ENCODE peak calls at places on chromosome 18, in six cellular contexts. I is mesendoderm, R is IMR-90, P is mesenchymal stem cell, F is H1, V is H9. Z is an unnamed sample.

GRCh38 chr18:27860011-27860410 is 316.9 kb downstream of the CDH2 start:
- DNase-seq in I (peak), R (no peak), P (no peak), F (no peak), V (no peak), Z (no peak)

GRCh38 chr18:10410472-10411300 is 43.7 kb upstream of the APCDD1 start:
- DNase-seq in I (peak), R (no peak), P (no peak), F (no peak), V (no peak), Z (no peak)

GRCh38 chr18:21241224-21242131 is 554 bp upstream of the GREB1L start:
- DNase-seq in I (peak), R (no peak), P (peak), F (peak), V (peak), Z (peak)

GRCh38 chr18:79487198-79488165 is 91.8 kb downstream of the NFATC1 start:
- DNase-seq in I (no peak), R (no peak), P (no peak), F (no peak), V (no peak), Z (no peak)

GRCh38 chr18:37452015-37452414 is 113.6 kb downstream of the CELF4 start:
- DNase-seq in I (no peak), R (no peak), P (no peak), F (no peak), V (no peak), Z (no peak)

GRCh38 chr18:12062974-12063373 is 30.7 kb upstream of the ANKRD62 start:
- DNase-seq in I (no peak), R (no peak), P (no peak), F (no peak), V (no peak), Z (no peak)

GRCh38 chr18:76697441-76697901 is 124.9 kb upstream of the ZNF236 start:
- DNase-seq in I (peak), R (peak), P (no peak), F (no peak), V (no peak), Z (no peak)

GRCh38 chr18:48801728-48802542 is 148.8 kb downstream of the SMAD7 start:
- DNase-seq in I (no peak), R (no peak), P (no peak), F (peak), V (peak), Z (no peak)

GRCh38 chr18:4510709-4511108 is 55.6 kb upstream of the DLGAP1 start:
- DNase-seq in I (no peak), R (no peak), P (peak), F (no peak), V (peak), Z (peak)

GRCh38 chr18:9594782-9595181 is 19.6 kb downstream of the PPP4R1 start:
- DNase-seq in I (no peak), R (peak), P (peak), F (no peak), V (no peak), Z (no peak)

GRCh38 chr18:73279499-73279898 is 411.7 kb upstream of the NETO1 start:
- DNase-seq in I (no peak), R (no peak), P (no peak), F (no peak), V (no peak), Z (no peak)

GRCh38 chr18:35378206-35378795 is 1.2 kb upstream of the ZNF396 start:
- DNase-seq in I (peak), R (peak), P (peak), F (no peak), V (no peak), Z (no peak)

GRCh38 chr18:31685097-31686082 is 1.0 kb upstream of the B4GALT6 start:
- DNase-seq in I (peak), R (peak), P (peak), F (peak), V (peak), Z (peak)

GRCh38 chr18:46771141-46771540 is 14.3 kb upstream of the ST8SIA5 start:
- DNase-seq in I (peak), R (no peak), P (no peak), F (no peak), V (no peak), Z (no peak)

GRCh38 chr18:77088977-77089795 is 43.4 kb downstream of the MBP start:
- DNase-seq in I (peak), R (no peak), P (no peak), F (no peak), V (peak), Z (no peak)

GRCh38 chr18:79905389-79905911 is 46.0 kb downstream of the SLC66A2 start:
- DNase-seq in I (no peak), R (peak), P (peak), F (peak), V (peak), Z (no peak)

GRCh38 chr18:24000613-24001490 is 13.7 kb upstream of the TTC39C start:
- DNase-seq in I (no peak), R (no peak), P (no peak), F (no peak), V (no peak), Z (no peak)

GRCh38 chr18:76482267-76482666 is 12.8 kb downstream of the ZNF516 start:
- DNase-seq in I (no peak), R (no peak), P (no peak), F (no peak), V (no peak), Z (no peak)

GRCh38 chr18:35521133-35521532 is 23.4 kb upstream of the INO80C start:
- DNase-seq in I (no peak), R (no peak), P (no peak), F (no peak), V (no peak), Z (no peak)

GRCh38 chr18:5417342-5417741 is 121.8 kb upstream of the ZBTB14 start:
- DNase-seq in I (no peak), R (peak), P (peak), F (no peak), V (no peak), Z (no peak)

GRCh38 chr18:62784338-62784965 is 69.1 kb downstream of the PHLPP1 start:
- DNase-seq in I (no peak), R (peak), P (peak), F (no peak), V (no peak), Z (no peak)

GRCh38 chr18:77061291-77061945 is 71.2 kb downstream of the MBP start:
- DNase-seq in I (no peak), R (peak), P (no peak), F (no peak), V (no peak), Z (no peak)

GRCh38 chr18:59718108-59719057 is 21.2 kb upstream of the CCBE1 start:
- DNase-seq in I (peak), R (peak), P (peak), F (no peak), V (no peak), Z (no peak)

GRCh38 chr18:68040198-68040597 is 523.7 kb upstream of the DSEL start:
- DNase-seq in I (no peak), R (no peak), P (no peak), F (no peak), V (no peak), Z (no peak)

GRCh38 chr18:49023281-49023937 is 72.6 kb upstream of the SMAD7 start:
- DNase-seq in I (no peak), R (no peak), P (no peak), F (no peak), V (peak), Z (no peak)

GRCh38 chr18:54964741-54965140 is 5.5 kb upstream of the CCDC68 start:
- DNase-seq in I (no peak), R (peak), P (peak), F (no peak), V (no peak), Z (no peak)

GRCh38 chr18:52829876-52830390 is 489.9 kb downstream of the DCC start:
- DNase-seq in I (no peak), R (no peak), P (no peak), F (no peak), V (no peak), Z (no peak)

DNA sequence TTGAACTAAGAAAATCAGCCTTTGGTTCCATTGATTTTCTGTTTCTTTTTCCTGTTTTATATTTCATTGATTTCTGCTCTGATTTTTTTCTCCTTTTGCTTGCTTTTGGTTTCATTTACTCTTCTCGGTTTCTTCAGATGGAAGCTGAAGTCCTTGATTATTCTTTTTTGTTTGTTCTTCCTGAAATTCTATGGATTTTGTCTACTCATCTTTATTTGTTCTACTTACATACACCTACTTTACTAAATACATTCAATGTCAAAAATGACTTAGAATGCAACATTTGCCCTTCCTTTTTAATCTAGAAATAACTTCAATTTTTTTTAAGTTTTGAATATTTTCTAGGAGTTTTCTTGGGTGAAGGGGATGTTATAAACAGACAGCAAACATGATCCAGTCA is 612.5 kb downstream of the METTL4 start:
- DNase-seq in I (no peak), R (no peak), P (no peak), F (no peak), V (no peak), Z (no peak)
- H2BK15ac ChIP-seq in I (no peak), R (no peak), P (no peak), F (no peak), V (no peak), Z (no peak)

GRCh38 chr18:56326386-56327072 is 311.9 kb downstream of the TXNL1 start:
- DNase-seq in I (no peak), R (no peak), P (no peak), F (no peak), V (no peak), Z (no peak)
- H2BK15ac ChIP-seq in I (no peak), R (peak), P (no peak), F (no peak), V (no peak), Z (no peak)

DNA sequence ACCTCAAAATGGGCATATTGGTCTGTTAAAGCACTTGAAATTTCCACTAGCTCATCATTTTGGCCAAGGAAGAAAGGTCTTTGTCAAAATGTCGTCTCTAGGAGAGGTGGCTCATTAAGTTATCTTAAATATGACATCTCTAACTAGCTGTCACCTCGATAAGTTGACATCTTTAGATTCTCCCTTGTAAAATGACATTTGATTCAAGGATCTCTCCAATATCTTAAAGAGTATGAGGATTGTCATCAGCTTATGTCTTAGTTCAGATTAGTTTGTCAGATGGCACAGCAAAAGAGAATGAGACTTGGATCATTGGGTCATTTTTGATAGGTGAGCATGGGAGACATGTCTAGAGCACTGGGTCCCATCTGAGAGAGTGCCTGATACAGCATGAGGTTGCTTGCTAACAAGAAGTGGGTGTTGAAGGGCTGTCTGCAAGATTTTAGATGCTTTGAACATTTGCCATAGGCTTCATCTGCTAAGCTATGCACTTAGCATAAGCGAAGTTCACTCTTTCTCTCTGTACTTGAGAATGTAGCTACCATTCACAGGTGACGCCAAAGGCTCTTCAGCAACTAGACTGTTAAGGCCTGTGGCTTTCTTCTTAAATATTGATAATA is 12.9 kb downstream of the PTPRM start:
- DNase-seq in I (no peak), R (no peak), P (no peak), F (no peak), V (no peak), Z (no peak)
- H2BK15ac ChIP-seq in I (no peak), R (peak), P (no peak), F (peak), V (no peak), Z (no peak)

GRCh38 chr18:22900558-22901183 is 32.5 kb upstream of the RBBP8 start:
- DNase-seq in I (no peak), R (peak), P (no peak), F (no peak), V (no peak), Z (no peak)
- H2BK15ac ChIP-seq in I (no peak), R (no peak), P (no peak), F (no peak), V (no peak), Z (no peak)

GRCh38 chr18:69538849-69539248 is 138.2 kb downstream of the DOK6 start:
- DNase-seq in I (no peak), R (no peak), P (no peak), F (no peak), V (no peak), Z (no peak)
- H2BK15ac ChIP-seq in I (no peak), R (no peak), P (no peak), F (no peak), V (no peak), Z (no peak)

GRCh38 chr18:61340148-61340547 is 6.9 kb downstream of the CDH20 start:
- DNase-seq in I (no peak), R (no peak), P (no peak), F (no peak), V (no peak), Z (no peak)
- H2BK15ac ChIP-seq in I (no peak), R (no peak), P (no peak), F (no peak), V (no peak), Z (no peak)

Z was measured in neuronal stem cell.